ENCODE peak calls at places on chromosomes 1 and 21, in nine cellular contexts. U, Y, O, R, I, B, P, Q and V are unnamed samples.

GRCh38 chr1:56788588-56788987 is 30.6 kb downstream of the FYB2 start:
- DNase-seq in P (peak), O (peak), U (no peak), Q (no peak), R (no peak), I (peak), B (no peak), Y (no peak), V (peak)

GRCh38 chr1:111476761-111477309 is 3.1 kb downstream of the C1orf162 start:
- DNase-seq in U (no peak), P (no peak), Y (no peak), I (no peak), R (no peak), B (no peak), Q (no peak), O (peak), V (no peak)

GRCh38 chr1:204345941-204346678 is 13.6 kb downstream of the PLEKHA6 start:
- DNase-seq in U (no peak), O (no peak), P (no peak), R (no peak), B (no peak), Y (no peak), Q (no peak), I (no peak), V (no peak)

GRCh38 chr1:6133146-6133895 is 46.8 kb downstream of the CHD5 start:
- DNase-seq in I (no peak), Q (no peak), R (no peak), P (no peak), U (peak), B (no peak), O (no peak), Y (no peak), V (no peak)

GRCh38 chr1:28766532-28767183 is 29.9 kb downstream of the YTHDF2 start:
- DNase-seq in B (no peak), O (no peak), I (no peak), Y (no peak), P (no peak), Q (no peak), U (no peak), R (no peak), V (no peak)

GRCh38 chr1:231418101-231418740 is 3.9 kb downstream of the EGLN1 start:
- DNase-seq in Q (no peak), Y (no peak), U (no peak), I (no peak), B (no peak), P (no peak), O (no peak), R (no peak), V (no peak)

GRCh38 chr1:3551711-3552110 is 59.6 kb downstream of the MEGF6 start:
- DNase-seq in Q (no peak), P (no peak), O (no peak), I (no peak), Y (no peak), R (no peak), U (no peak), B (no peak), V (no peak)

GRCh38 chr1:59699227-59699847 is 115.4 kb upstream of the HOOK1 start:
- DNase-seq in R (no peak), Y (no peak), B (peak), P (peak), I (no peak), Q (no peak), O (peak), U (no peak), V (no peak)

GRCh38 chr21:38599381-38599975 is 101.2 kb upstream of the ERG start:
- DNase-seq in I (no peak), O (no peak), Q (no peak), B (no peak), U (no peak), P (no peak), R (no peak), Y (no peak), V (no peak)

GRCh38 chr1:157115851-157116734 is 16.5 kb upstream of the ETV3L start:
- DNase-seq in Q (no peak), Y (no peak), P (no peak), B (no peak), I (no peak), O (no peak), U (no peak), R (no peak), V (no peak)

GRCh38 chr1:57678138-57678537 is 254.3 kb upstream of the DAB1 start:
- DNase-seq in B (no peak), Q (no peak), P (no peak), Y (no peak), R (no peak), I (no peak), O (no peak), U (no peak), V (no peak)

GRCh38 chr1:183218981-183219621 is 33.0 kb downstream of the LAMC2 start:
- DNase-seq in I (peak), Q (peak), Y (no peak), P (no peak), B (no peak), U (no peak), R (no peak), O (peak), V (peak)

GRCh38 chr21:16775056-16775455 is 737.8 kb upstream of the CXADR start:
- DNase-seq in O (no peak), Y (no peak), I (no peak), R (no peak), Q (no peak), B (no peak), U (no peak), P (no peak), V (peak)

GRCh38 chr1:38077523-38078147 is 31.0 kb upstream of the POU3F1 start:
- DNase-seq in U (no peak), P (peak), B (no peak), I (no peak), Y (no peak), R (no peak), Q (no peak), O (no peak), V (no peak)

GRCh38 chr1:18557621-18558465 is 72.8 kb upstream of the PAX7 start:
- DNase-seq in P (no peak), Q (no peak), R (no peak), B (no peak), U (no peak), I (no peak), O (peak), Y (no peak), V (no peak)

GRCh38 chr1:41863683-41864082 is 55.0 kb downstream of the HIVEP3 start:
- DNase-seq in P (no peak), B (no peak), I (no peak), O (no peak), Y (no peak), U (no peak), Q (no peak), R (no peak), V (no peak)

GRCh38 chr1:20584890-20585289 is 4.0 kb upstream of the CDA start:
- DNase-seq in Y (no peak), U (no peak), B (no peak), R (no peak), Q (no peak), O (no peak), P (peak), I (no peak), V (no peak)

GRCh38 chr1:210647406-210648333 is 319.0 kb downstream of the HHAT start:
- DNase-seq in R (no peak), I (no peak), B (no peak), O (no peak), Y (peak), P (peak), Q (no peak), U (no peak), V (no peak)

GRCh38 chr1:8560611-8561544 is 243.0 kb downstream of the SLC45A1 start:
- DNase-seq in I (peak), Y (no peak), O (peak), B (peak), U (no peak), R (no peak), P (peak), Q (no peak), V (no peak)

GRCh38 chr21:46067505-46068201 is 30.3 kb upstream of the COL6A2 start:
- DNase-seq in O (no peak), I (no peak), B (no peak), U (no peak), Q (no peak), Y (no peak), R (no peak), P (no peak), V (no peak)

GRCh38 chr1:155940531-155940992 is 876 bp upstream of the RXFP4 start:
- DNase-seq in R (no peak), U (no peak), Y (no peak), O (peak), I (peak), P (peak), B (peak), Q (peak), V (no peak)

GRCh38 chr1:94058766-94059165 is 62.2 kb downstream of the ABCA4 start:
- DNase-seq in B (no peak), U (no peak), Q (no peak), Y (no peak), I (no peak), P (no peak), O (no peak), R (no peak), V (no peak)

GRCh38 chr1:94060720-94061119 is 60.2 kb downstream of the ABCA4 start:
- DNase-seq in I (no peak), B (no peak), P (no peak), O (no peak), R (no peak), Y (no peak), U (no peak), Q (no peak), V (no peak)

GRCh38 chr1:94056996-94057395 is 64.0 kb downstream of the ABCA4 start:
- DNase-seq in B (no peak), Q (no peak), Y (no peak), P (no peak), O (no peak), I (no peak), U (no peak), R (no peak), V (no peak)

GRCh38 chr1:94063379-94063778 is 57.6 kb downstream of the ABCA4 start:
- DNase-seq in B (no peak), O (peak), P (peak), Q (peak), R (no peak), Y (peak), I (peak), U (no peak), V (no peak)

DNA sequence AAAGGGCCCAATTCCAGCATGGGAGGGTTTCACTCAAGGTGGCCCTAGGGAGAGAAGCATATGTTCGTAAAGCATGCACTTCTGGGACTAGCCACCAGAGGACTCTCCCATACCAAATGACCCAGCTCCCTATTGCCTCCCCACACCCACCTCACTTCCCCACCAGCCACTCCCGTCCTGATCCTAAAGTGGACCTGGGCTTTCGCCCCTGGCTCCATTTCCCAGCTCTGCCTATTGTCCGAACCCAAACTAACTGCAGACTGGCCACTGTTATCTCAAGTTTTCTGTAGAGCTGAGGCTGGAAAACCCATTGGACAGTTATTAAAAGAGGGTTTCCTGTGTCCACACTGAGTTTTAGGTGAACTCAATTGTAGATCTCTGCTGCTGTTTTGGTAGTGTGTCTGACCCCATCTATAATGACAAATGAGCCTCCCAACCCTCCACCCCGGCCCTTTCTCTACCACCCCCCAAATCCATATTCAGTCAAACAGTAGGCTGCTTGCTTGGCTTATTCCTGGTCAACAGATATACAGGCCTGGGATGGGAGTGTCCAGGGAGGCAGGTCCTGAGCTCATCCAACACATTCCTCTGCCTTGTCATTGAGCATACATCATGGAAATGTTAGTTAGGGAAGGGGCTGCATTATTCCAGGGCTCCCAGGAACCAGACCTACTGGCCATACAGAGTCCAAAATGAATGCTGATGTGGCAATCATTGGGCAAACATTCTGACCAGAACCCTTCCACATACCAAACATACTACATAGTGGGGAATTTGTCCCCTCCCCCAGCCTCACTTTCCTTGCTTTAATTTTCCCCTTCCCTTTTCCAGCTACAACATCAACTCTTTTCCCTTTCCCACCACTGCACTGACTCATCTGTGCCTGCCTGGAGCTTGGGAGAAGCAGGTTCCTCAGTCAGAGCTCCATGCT is 59.2 kb downstream of the ABCA4 start:
- DNase-seq in O (peak), I (peak), U (no peak), Q (peak), Y (peak), B (peak), R (no peak), P (peak), V (peak)
- H3K27ac ChIP-seq in O (no peak), I (peak), U (no peak), Q (no peak), Y (peak), B (no peak), R (no peak), P (peak), V (no peak)

GRCh38 chr1:243269461-243269801 is 13.6 kb downstream of the SDCCAG8 start:
- DNase-seq in Y (no peak), B (no peak), U (no peak), O (no peak), R (no peak), Q (no peak), I (no peak), P (no peak), V (no peak)
- H3K27ac ChIP-seq in Y (peak), B (no peak), U (no peak), O (no peak), R (peak), Q (no peak), I (no peak), P (peak), V (peak)

GRCh38 chr1:15851251-15852035 is 3.9 kb downstream of the SPEN start:
- DNase-seq in Q (no peak), P (peak), Y (no peak), I (no peak), O (no peak), R (no peak), U (no peak), B (no peak), V (no peak)
- H3K27ac ChIP-seq in Q (no peak), P (no peak), Y (no peak), I (peak), O (no peak), R (peak), U (peak), B (peak), V (no peak)

GRCh38 chr1:146021046-146021445 is 489 bp downstream of the HJV start:
- DNase-seq in Y (no peak), P (no peak), R (no peak), B (no peak), Q (no peak), O (no peak), U (no peak), I (no peak), V (no peak)

GRCh38 chr1:146021622-146022402 is at the start of gene HJV:
- DNase-seq in B (no peak), Y (no peak), R (no peak), P (no peak), U (no peak), O (no peak), Q (no peak), I (peak), V (no peak)

GRCh38 chr1:146020058-146020738 is 1.3 kb downstream of the HJV start:
- DNase-seq in B (no peak), I (no peak), Q (no peak), O (peak), Y (no peak), U (no peak), R (no peak), P (no peak), V (no peak)

GRCh38 chr1:146016891-146017290 is 4.6 kb downstream of the HJV start:
- DNase-seq in U (no peak), B (no peak), I (no peak), Y (no peak), P (no peak), Q (no peak), R (no peak), O (no peak), V (no peak)

GRCh38 chr1:146019225-146020057 is 2.1 kb downstream of the HJV start:
- DNase-seq in P (no peak), Y (no peak), B (no peak), R (no peak), O (no peak), U (no peak), I (no peak), Q (peak), V (no peak)
- H3K27ac ChIP-seq in P (no peak), Y (no peak), B (no peak), R (no peak), O (no peak), U (no peak), I (no peak), Q (no peak), V (no peak)

DNA sequence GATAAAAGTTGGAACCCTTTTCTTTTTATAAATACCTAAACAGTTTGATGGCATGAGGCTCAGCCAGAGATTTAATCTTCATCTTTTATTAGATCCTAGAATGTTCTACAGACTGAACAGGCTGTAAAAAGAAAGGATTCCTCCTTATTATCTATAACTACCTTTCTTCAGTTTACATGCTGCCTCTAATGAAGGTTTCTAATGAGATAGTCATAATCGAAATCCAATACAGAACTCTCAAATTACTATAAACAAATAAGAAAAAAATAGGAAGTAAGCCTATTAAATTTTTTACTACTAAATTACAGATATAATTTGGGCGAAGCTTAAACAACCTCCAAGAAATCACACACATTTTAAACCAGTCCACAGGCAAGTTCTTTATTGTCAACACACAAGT is 5.0 kb downstream of the WDR26 start:
- DNase-seq in B (no peak), U (no peak), R (no peak), I (no peak), Y (no peak), O (no peak), Q (no peak), P (no peak), V (no peak)
- H3K27ac ChIP-seq in B (no peak), U (peak), R (no peak), I (no peak), Y (no peak), O (no peak), Q (no peak), P (no peak), V (no peak)

GRCh38 chr1:246210751-246211150 is 296.3 kb downstream of the SMYD3 start:
- DNase-seq in U (no peak), O (no peak), Y (no peak), R (no peak), Q (no peak), P (no peak), B (no peak), I (no peak), V (no peak)
- H3K27ac ChIP-seq in U (no peak), O (no peak), Y (no peak), R (no peak), Q (no peak), P (no peak), B (no peak), I (no peak), V (no peak)

DNA sequence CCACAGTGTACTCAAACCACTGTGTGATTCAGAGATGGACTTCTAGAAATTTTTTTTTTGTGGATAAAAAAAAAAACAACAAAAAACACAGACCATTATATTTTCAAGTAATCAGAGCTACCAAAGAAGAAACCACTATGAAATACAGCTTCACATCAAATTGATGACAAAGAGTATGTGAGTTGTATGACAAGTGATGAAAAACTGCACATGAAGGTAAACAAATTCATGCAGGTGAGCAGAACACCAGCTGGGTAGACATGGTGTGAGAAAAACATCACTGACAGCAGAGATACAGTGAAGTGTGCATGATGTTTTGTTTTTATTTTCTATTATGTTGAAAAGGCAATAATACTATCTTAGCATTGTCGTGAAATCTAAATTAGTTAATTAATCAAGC is 8.0 kb upstream of the PTPRC start:
- DNase-seq in B (no peak), Q (no peak), I (no peak), P (no peak), Y (no peak), R (no peak), O (no peak), U (no peak), V (no peak)
- H3K27ac ChIP-seq in B (no peak), Q (no peak), I (no peak), P (no peak), Y (no peak), R (no peak), O (no peak), U (no peak), V (no peak)